ENCODE peak calls at places on chromosomes 11 and 22, in five cellular contexts. R is activated CD4-positive, alpha-beta T cell treated with anti-CD3 and anti-CD28 coated beads, Interleukin-2, amount 50 U/mL, for 1 hour; A is mesendoderm; U is neural crest cell; M is GM03348. L is an unnamed sample.
A peak's percentile ranks its signal among the peaks of the same experiment; 100 is the strongest.

GRCh38 chr22:42770448-42770726 is 49.7 kb upstream of the A4GALT start:
- DNase-seq in R (no peak), A (no peak), U (no peak), M (no peak), L (no peak)

GRCh38 chr11:63917685-63918523 is 940 bp upstream of the RCOR2 start:
- DNase-seq in R (peak; percentile 35), A (peak; percentile 97), U (peak; percentile 66), M (peak; percentile 74), L (peak; percentile 49)

GRCh38 chr11:14620027-14620511 is 23.5 kb upstream of the PDE3B start:
- DNase-seq in R (no peak), A (no peak), U (no peak), M (no peak), L (no peak)

GRCh38 chr11:33448461-33449130 is 191.4 kb downstream of the HIPK3 start:
- DNase-seq in R (no peak), A (no peak), U (no peak), M (no peak), L (no peak)

GRCh38 chr22:49664371-49664881 is 163.2 kb downstream of the BRD1 start:
- DNase-seq in R (no peak), A (no peak), U (no peak), M (no peak), L (no peak)

GRCh38 chr11:128772814-128773213 is 78.9 kb downstream of the FLI1 start:
- DNase-seq in R (peak; percentile 43), A (no peak), U (no peak), M (no peak), L (peak; percentile 50)

GRCh38 chr11:3243880-3244279 is 11.7 kb upstream of the MRGPRE start:
- DNase-seq in R (no peak), A (no peak), U (no peak), M (no peak), L (no peak)

GRCh38 chr22:49784630-49784971 is 43.1 kb downstream of the BRD1 start:
- DNase-seq in R (no peak), A (no peak), U (no peak), M (no peak), L (no peak)

GRCh38 chr22:32539631-32540449 is 65.2 kb downstream of the FBXO7 start:
- DNase-seq in R (no peak), A (peak; percentile 82), U (no peak), M (no peak), L (no peak)

GRCh38 chr11:119415517-119415916 is 7.5 kb downstream of the THY1 start:
- DNase-seq in R (no peak), A (no peak), U (no peak), M (no peak), L (no peak)

GRCh38 chr11:120178441-120179070 is 32.3 kb upstream of the OAF start:
- DNase-seq in R (no peak), A (no peak), U (no peak), M (peak; percentile 66), L (no peak)

GRCh38 chr11:128310005-128310404 is 277.4 kb downstream of the ETS1 start:
- DNase-seq in R (no peak), A (no peak), U (no peak), M (no peak), L (no peak)

GRCh38 chr11:132410383-132410782 is 1040.0 kb downstream of the NTM start:
- DNase-seq in R (no peak), A (no peak), U (no peak), M (no peak), L (no peak)

GRCh38 chr11:118930152-118930712 is 4.5 kb upstream of the BCL9L start:
- DNase-seq in R (peak; percentile 88), A (peak; percentile 99), U (peak; percentile 82), M (peak; percentile 84), L (peak; percentile 81)

GRCh38 chr11:57109331-57109730 is 72.4 kb upstream of the LRRC55 start:
- DNase-seq in R (no peak), A (no peak), U (no peak), M (no peak), L (no peak)

GRCh38 chr11:113440816-113441215 is 34.4 kb downstream of the DRD2 start:
- DNase-seq in R (no peak), A (no peak), U (no peak), M (no peak), L (no peak)

GRCh38 chr11:83403990-83404389 is 117.8 kb upstream of the CCDC90B start:
- DNase-seq in R (no peak), A (peak; percentile 51), U (no peak), M (no peak), L (no peak)

GRCh38 chr11:83801799-83802198 is 515.6 kb upstream of the CCDC90B start:
- DNase-seq in R (no peak), A (peak; percentile 42), U (no peak), M (no peak), L (no peak)

GRCh38 chr11:250740-251299 is 14.0 kb downstream of the PSMD13 start:
- DNase-seq in R (peak; percentile 84), A (peak; percentile 80), U (peak; percentile 57), M (peak; percentile 71), L (peak; percentile 59)

GRCh38 chr11:100925935-100926334 is 203.7 kb downstream of the PGR start:
- DNase-seq in R (no peak), A (no peak), U (no peak), M (peak; percentile 4), L (no peak)